ENCODE peak calls at places on chromosomes 2 and 18, in ten cellular contexts. C, E, G, F, R, Y, P, O, Z and M are unnamed samples.

GRCh38 chr2:240506406-240507059 is 51.3 kb downstream of the ANKMY1 start:
- DNase-seq in C (no peak), E (no peak), G (no peak), F (no peak), R (no peak), Y (no peak), P (no peak), O (peak; percentile 21), Z (no peak), M (no peak)

GRCh38 chr2:172770887-172771286 is 35.2 kb downstream of the RAPGEF4 start:
- DNase-seq in C (no peak), E (no peak), G (no peak), F (no peak), R (no peak), Y (no peak), P (no peak), O (no peak), Z (no peak), M (no peak)

GRCh38 chr2:72834561-72834960 is 8.7 kb upstream of the EXOC6B start:
- DNase-seq in C (no peak), E (no peak), G (no peak), F (no peak), R (no peak), Y (no peak), P (no peak), O (no peak), Z (no peak), M (no peak)

GRCh38 chr2:189440644-189440946 is 679 bp upstream of the WDR75 start:
- DNase-seq in C (no peak), E (no peak), G (no peak), F (no peak), R (no peak), Y (no peak), P (no peak), O (no peak), Z (no peak), M (no peak)

GRCh38 chr2:84911135-84911678 is 5.8 kb downstream of the TMSB10 start:
- DNase-seq in C (no peak), E (no peak), G (no peak), F (no peak), R (no peak), Y (no peak), P (no peak), O (no peak), Z (no peak), M (no peak)

GRCh38 chr2:129923265-129924141 is 56.0 kb upstream of the RAB6C start:
- DNase-seq in C (peak; percentile 58), E (peak; percentile 84), G (peak; percentile 9), F (peak; percentile 73), R (peak; percentile 33), Y (no peak), P (no peak), O (no peak), Z (peak; percentile 24), M (peak; percentile 63)

GRCh38 chr2:94997981-94998920 is 27.3 kb upstream of the MAL start:
- DNase-seq in C (no peak), E (no peak), G (no peak), F (no peak), R (no peak), Y (no peak), P (no peak), O (no peak), Z (no peak), M (no peak)

GRCh38 chr18:61998957-61999356 is 106.2 kb upstream of the RNF152 start:
- DNase-seq in C (no peak), E (no peak), G (peak; percentile 97), F (no peak), R (peak; percentile 72), Y (no peak), P (no peak), O (no peak), Z (peak; percentile 91), M (peak; percentile 68)

DNA sequence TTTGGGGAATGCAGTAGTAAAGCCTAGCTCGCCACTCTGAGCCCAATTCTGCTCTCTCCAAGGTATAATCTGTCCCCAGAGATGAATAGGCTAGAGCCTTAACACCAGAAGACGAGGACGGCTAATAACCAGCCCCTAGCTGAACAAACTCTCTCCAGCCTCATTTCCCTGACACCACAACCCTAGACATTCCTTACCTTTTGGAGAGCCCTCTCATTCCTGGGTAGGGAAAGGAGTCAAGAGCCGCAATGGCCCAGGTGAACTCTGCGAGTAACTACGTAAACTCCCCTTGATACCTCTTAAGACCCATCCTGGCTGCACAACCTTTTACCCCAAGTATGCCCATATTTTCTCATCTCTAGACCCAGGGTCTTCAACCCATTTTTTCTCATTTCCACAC is 722.9 kb downstream of the BCL11A start:
- DNase-seq in C (no peak), E (no peak), G (no peak), F (no peak), R (no peak), Y (no peak), P (no peak), O (no peak), Z (no peak), M (no peak)
- H3K4me3 ChIP-seq in C (no peak overlapping the region), E (no peak overlapping the region), G (no peak overlapping the region), F (no peak overlapping the region), R (no peak overlapping the region), Y (no peak overlapping the region), P (no peak overlapping the region), O (no peak overlapping the region), Z (no peak overlapping the region), M (no peak overlapping the region)

DNA sequence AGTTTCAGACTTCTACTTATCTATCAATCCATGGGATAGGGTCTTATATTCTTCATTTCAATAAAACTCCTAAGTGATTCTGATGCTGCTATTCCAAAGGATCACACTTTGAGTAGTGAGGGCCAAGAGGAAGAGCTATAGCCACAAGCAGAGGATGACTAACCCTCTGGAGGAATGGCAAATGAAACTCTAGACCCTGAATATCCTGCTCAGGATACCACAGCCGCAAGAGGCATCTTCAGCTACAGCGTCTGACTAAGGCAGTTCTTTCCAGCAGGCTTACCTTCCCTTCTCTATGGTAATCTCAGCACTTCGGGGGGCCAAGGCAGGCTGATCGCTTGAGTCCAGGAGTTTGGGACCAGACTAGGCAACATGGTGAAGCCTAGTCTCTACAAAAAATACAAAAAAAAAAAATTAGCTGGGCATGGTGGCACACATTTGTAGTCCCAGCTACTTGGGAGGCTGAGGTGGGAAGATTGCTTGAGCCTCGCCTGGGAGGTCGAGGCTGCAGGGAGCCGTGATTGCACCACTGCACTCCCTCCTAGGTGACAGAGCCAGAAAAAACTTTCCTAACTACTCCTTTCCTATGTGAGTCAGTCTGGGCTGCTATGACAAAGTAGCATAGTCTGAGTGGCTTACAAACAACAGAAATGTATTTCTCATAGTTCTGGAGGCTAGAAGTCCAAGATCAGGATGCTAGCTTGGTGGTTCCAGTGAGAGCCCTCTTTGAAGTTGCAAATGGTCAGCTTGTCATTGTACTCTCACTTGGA is 371.9 kb downstream of the IRS1 start:
- DNase-seq in C (peak; percentile 73), E (no peak), G (peak; percentile 85), F (no peak), R (peak; percentile 73), Y (peak; percentile 59), P (no peak), O (no peak), Z (peak; percentile 92), M (peak; percentile 95)
- TF ChIP-seq CTCF in C (no peak), E (no peak), G (no peak), F (no peak), R (no peak), Y (no peak), P (no peak), O (no peak), Z (no peak), M (peak; percentile 29)

GRCh38 chr2:120362926-120363325 is 17.0 kb downstream of the INHBB start:
- DNase-seq in C (no peak), E (no peak), G (no peak), F (no peak), R (no peak), Y (peak; percentile 23), P (no peak), O (no peak), Z (no peak), M (no peak)
- H3K4me3 ChIP-seq in C (no peak overlapping the region), E (no peak overlapping the region), G (no peak overlapping the region), F (no peak overlapping the region), R (no peak overlapping the region), Y (no peak overlapping the region), P (no peak overlapping the region), O (no peak overlapping the region), Z (no peak overlapping the region), M (no peak overlapping the region)

DNA sequence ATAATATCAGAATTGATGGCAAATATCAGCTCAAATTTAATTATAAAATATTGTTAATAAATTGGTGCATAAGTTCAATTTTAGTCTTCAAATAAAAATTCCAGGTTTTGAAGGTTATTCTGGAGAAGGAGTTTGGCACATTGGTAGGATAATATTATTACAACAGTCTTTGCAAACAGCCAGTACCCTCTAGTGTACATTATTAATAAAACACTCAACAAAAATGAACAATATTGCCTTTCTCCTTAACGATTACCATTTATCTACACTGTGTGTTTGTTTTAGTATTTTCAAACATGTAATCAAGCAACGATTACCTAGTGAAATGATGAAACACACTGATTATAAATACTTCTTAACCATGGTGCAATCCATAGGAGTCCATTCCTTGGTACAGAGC is 334.0 kb upstream of the FSIP2 start:
- DNase-seq in C (no peak), E (no peak), G (no peak), F (no peak), R (no peak), Y (no peak), P (no peak), O (no peak), Z (no peak), M (no peak)
- TF ChIP-seq CTCF in C (no peak), E (no peak), G (no peak), F (no peak), R (no peak), Y (no peak), P (no peak), O (no peak), Z (no peak), M (no peak)

GRCh38 chr18:49763590-49763989 is 49.7 kb downstream of the ACAA2 start:
- DNase-seq in C (no peak), E (no peak), G (no peak), F (no peak), R (no peak), Y (no peak), P (no peak), O (no peak), Z (no peak), M (no peak)
- H3K4me3 ChIP-seq in C (no peak overlapping the region), E (no peak overlapping the region), G (no peak overlapping the region), F (no peak overlapping the region), R (no peak overlapping the region), Y (no peak overlapping the region), P (no peak overlapping the region), O (no peak overlapping the region), Z (no peak overlapping the region), M (no peak overlapping the region)

DNA sequence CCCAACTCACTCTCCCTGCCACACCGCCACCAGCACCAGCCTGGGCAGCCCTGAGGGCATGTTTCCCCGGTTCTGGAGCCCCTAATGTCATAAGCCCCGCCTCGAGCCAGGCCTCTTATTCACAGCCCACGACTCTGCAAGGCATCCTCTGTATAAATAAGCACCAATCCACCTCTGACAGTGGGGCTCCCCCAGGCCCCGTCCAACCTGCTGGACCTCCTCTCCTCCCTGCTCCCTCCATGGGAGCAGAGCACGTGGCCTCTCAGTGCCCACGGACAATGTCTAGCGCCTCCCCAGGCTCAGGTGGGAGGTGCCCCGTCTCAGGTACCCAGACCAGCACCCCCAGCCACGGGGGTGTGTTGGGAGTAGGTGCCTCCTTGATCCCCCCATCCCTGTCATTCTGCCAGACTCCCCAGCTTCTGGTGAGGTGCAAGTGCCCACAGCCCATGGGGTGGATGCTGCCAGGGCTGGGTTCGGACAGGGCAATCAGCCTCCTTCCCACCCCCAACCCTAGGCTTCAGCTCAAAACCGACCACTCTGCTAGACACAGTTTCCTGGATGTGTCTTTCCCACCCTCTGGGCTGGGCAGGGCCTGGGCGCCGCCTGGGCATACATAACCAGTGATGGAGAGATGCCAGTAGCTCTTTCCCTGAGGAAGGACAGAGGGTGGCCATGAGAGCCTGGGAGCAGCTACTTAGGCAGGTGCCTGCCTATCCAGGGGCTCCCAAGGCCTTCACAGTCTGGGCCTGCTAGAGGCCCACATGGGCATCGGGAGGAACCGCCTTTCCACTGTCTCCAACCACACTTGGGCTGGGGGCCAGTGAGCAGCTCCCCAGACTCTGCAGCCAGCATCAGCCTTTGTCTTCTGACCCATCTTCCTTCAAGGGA is 1.6 kb upstream of the ADRA2B start:
- DNase-seq in C (no peak), E (peak; percentile 25), G (no peak), F (peak; percentile 13), R (no peak), Y (no peak), P (no peak), O (no peak), Z (no peak), M (no peak)
- TF ChIP-seq CTCF in C (no peak), E (peak; percentile 33), G (no peak), F (no peak), R (no peak), Y (no peak), P (no peak), O (no peak), Z (no peak), M (no peak)